ENCODE peak calls at places on chromosomes 16 and 17, in six cellular contexts. X, T, A, M, L and D are unnamed samples.
A peak's percentile ranks its signal among the peaks of the same experiment; 100 is the strongest.

GRCh38 chr17:40341808-40342574 is 22.5 kb downstream of the GJD3 start:
- DNase-seq in T (no peak), A (peak; percentile 87), M (peak; percentile 71), X (no peak), L (peak; percentile 83), D (peak; percentile 86)

GRCh38 chr17:9021158-9021984 is at the start of gene NTN1:
- DNase-seq in T (no peak), A (peak; percentile 69), X (peak; percentile 88), M (peak; percentile 11), L (peak; percentile 55), D (peak; percentile 77)

GRCh38 chr17:64984776-64985521 is 65.7 kb upstream of the LRRC37A3 start:
- DNase-seq in A (no peak), M (peak; percentile 54), X (peak; percentile 49), T (no peak), L (peak; percentile 36), D (peak; percentile 15)

GRCh38 chr17:77485089-77485833 is 344.5 kb downstream of the SEC14L1 start:
- DNase-seq in A (no peak), X (no peak), L (no peak), T (no peak), M (no peak), D (no peak)

GRCh38 chr16:324451-325334 is 27.8 kb downstream of the AXIN1 start:
- DNase-seq in M (no peak), T (no peak), L (no peak), A (no peak), X (no peak), D (no peak)

GRCh38 chr16:54194008-54194731 is 92.4 kb downstream of the IRX3 start:
- DNase-seq in L (peak; percentile 71), M (peak; percentile 40), T (no peak), A (peak; percentile 47), X (no peak), D (no peak)

GRCh38 chr16:50839356-50839755 is 97.5 kb downstream of the CYLD start:
- DNase-seq in A (no peak), L (no peak), X (no peak), T (no peak), M (no peak), D (peak; percentile 18)

GRCh38 chr17:60514053-60514452 is 12.0 kb downstream of the APPBP2 start:
- DNase-seq in M (no peak), X (no peak), T (no peak), L (no peak), A (no peak), D (no peak)

GRCh38 chr16:404971-405486 is 3.3 kb downstream of the DECR2 start:
- DNase-seq in X (no peak), L (no peak), A (no peak), T (no peak), M (no peak), D (no peak)

GRCh38 chr17:12620200-12620720 is 45.4 kb upstream of the MYOCD start:
- DNase-seq in T (no peak), L (no peak), A (no peak), X (no peak), M (peak; percentile 33), D (no peak)

GRCh38 chr17:27240086-27240801 is 53.7 kb upstream of the WSB1 start:
- DNase-seq in X (no peak), T (no peak), A (no peak), M (no peak), L (no peak), D (no peak)

DNA sequence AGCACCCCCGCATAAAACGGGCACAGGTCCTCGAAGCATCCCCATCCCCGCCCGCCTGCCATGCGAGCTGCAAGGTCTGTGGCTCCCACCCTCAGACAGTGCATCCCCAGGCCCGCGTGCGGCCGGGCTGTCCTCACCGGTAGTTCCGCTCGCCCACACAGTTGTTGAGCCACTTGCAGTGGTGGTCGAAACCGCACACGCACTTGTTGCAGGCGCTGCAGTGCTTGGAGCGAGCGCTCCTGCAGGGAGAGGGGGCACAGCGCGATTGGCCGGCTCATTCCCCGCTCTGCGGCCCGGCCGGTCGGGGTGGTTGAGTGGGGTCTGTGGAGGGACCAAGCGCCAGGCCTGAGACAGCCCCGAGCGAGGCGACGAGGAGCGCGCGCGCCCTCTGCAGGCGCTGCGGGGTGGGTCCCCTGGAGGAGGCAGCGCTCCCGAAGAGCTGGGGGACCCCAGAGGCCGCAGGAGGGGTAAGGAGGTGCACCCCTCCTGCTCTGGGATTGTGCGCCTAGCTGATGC is 6.0 kb upstream of the TPPP3 start:
- DNase-seq in M (no peak), A (peak; percentile 81), L (peak; percentile 56), T (no peak), X (no peak), D (no peak)
- TF ChIP-seq CTCF in M (peak; percentile 57), A (peak; percentile 70), L (peak; percentile 74), T (peak; percentile 61), X (peak; percentile 62), D (peak; percentile 87)

GRCh38 chr17:7327056-7327455 is 2.1 kb downstream of the NEURL4 start:
- DNase-seq in M (no peak), L (no peak), T (no peak), X (no peak), A (no peak), D (no peak)
- TF ChIP-seq CTCF in M (no peak), L (no peak), T (no peak), X (no peak), A (no peak), D (no peak)

DNA sequence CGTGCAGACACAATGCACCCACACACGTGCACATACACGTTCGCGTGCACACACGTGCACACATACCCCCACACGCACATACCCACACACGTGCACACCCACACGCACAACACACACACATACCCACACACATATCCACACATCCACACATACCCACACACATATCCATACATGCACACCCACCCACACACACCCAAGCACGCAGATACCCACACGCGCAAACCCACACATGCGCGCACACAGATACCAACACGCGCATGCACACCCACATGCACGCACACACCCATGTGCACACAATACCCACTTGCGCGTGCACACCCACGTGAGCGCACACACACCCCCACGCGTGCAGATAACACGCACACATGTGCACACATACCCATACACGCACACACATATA is 26.8 kb upstream of the PVALEF start:
- DNase-seq in A (no peak), T (no peak), L (no peak), M (no peak), X (no peak), D (no peak)
- TF ChIP-seq CTCF in A (no peak), T (no peak), L (no peak), M (no peak), X (no peak), D (no peak)

DNA sequence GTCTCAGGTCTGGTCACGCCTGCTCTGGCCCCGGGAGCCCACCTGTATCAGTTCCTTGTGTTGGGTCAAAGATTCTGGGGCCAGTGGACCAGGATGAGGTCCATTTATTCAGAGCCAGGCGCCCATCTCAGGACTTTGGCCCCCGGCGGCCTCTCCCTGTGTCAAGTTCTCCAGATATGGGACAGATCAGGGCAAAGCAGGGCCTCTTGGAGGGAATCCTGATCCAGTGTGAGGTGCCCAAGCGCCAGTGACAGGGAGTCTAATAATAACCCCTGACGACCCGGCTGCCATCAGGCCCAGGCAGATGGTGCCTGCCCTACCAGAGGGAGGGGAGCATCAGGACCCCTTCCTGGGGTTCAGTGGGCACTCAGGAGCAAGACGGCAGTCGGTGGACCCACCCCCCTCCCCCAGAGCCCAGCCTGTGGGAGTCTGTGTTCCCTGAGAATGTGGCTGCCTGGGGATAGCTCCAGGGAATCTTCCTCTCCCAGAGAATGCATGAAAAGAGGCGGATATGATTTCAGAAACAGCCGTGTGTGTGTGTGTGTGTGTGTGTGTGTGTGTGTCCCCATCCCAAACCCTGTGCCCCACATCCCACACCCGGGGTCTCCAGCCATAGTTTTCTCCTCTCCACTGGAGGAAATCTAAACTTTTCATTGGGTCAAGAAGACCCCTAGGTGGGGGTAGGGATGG is 1.4 kb downstream of the TTYH2 start:
- DNase-seq in A (no peak), L (no peak), X (no peak), T (no peak), M (no peak), D (no peak)
- TF ChIP-seq CTCF in A (no peak), L (no peak), X (no peak), T (no peak), M (no peak), D (no peak)

GRCh38 chr16:4353675-4354074 is 2.6 kb upstream of the PAM16 start:
- DNase-seq in A (no peak), M (no peak), L (no peak), X (no peak), T (no peak), D (no peak)
- TF ChIP-seq CTCF in A (no peak), M (no peak), L (no peak), X (no peak), T (no peak), D (no peak)

GRCh38 chr16:56779956-56780355 is 50.0 kb downstream of the NUP93 start:
- DNase-seq in T (no peak), M (no peak), L (no peak), A (no peak), X (no peak), D (no peak)
- TF ChIP-seq CTCF in T (no peak), M (no peak), L (no peak), A (no peak), X (no peak), D (no peak)